ENCODE peak calls at places on chromosome X, in five cellular contexts. C is A549, Y is AG04450, N is testis, F is WERI-Rb-1. P is an unnamed sample.

GRCh38 chrX:119007189-119007770 is 32.9 kb downstream of the LONRF3 start:
- DNase-seq in C (no peak), Y (no peak), N (no peak), F (no peak), P (no peak)

GRCh38 chrX:122219735-122220134 is 964.3 kb upstream of the GRIA3 start:
- DNase-seq in C (no peak), Y (no peak), N (no peak), F (no peak), P (no peak)

GRCh38 chrX:47174846-47175587 is 18.6 kb upstream of the UBA1 start:
- DNase-seq in C (no peak), Y (no peak), N (no peak), F (no peak), P (no peak)

GRCh38 chrX:14913241-14913640 is 40.0 kb downstream of the MOSPD2 start:
- DNase-seq in C (no peak), Y (no peak), N (no peak), F (no peak), P (no peak)

GRCh38 chrX:94937491-94937890 is 1263.5 kb downstream of the FAM133A start:
- DNase-seq in C (no peak), Y (no peak), N (no peak), F (no peak), P (no peak)

GRCh38 chrX:18887821-18888205 is 96.1 kb downstream of the PHKA2 start:
- DNase-seq in C (no peak), Y (no peak), N (no peak), F (peak; percentile 89), P (no peak)

GRCh38 chrX:1162119-1162916 is 50.1 kb downstream of the CRLF2 start:
- DNase-seq in C (no peak), Y (no peak), N (no peak), F (no peak), P (no peak)

GRCh38 chrX:77119706-77120105 is 327.5 kb upstream of the FGF16 start:
- DNase-seq in C (no peak), Y (no peak), N (no peak), F (no peak), P (no peak)

GRCh38 chrX:107979534-107979933 is 2.6 kb downstream of the TEX13B start:
- DNase-seq in C (no peak), Y (no peak), N (no peak), F (no peak), P (no peak)

GRCh38 chrX:116378961-116379360 is 57.4 kb upstream of the SLC6A14 start:
- DNase-seq in C (no peak), Y (no peak), N (no peak), F (no peak), P (no peak)

GRCh38 chrX:108167211-108167872 is 75.8 kb downstream of the ATG4A start:
- DNase-seq in C (peak; percentile 13), Y (no peak), N (no peak), F (no peak), P (no peak)

GRCh38 chrX:355329-356050 is 31.2 kb downstream of the PPP2R3B start:
- DNase-seq in C (no peak), Y (no peak), N (no peak), F (no peak), P (no peak)

GRCh38 chrX:41352329-41352801 is 18.4 kb downstream of the DDX3X start:
- DNase-seq in C (no peak), Y (no peak), N (no peak), F (no peak), P (no peak)

GRCh38 chrX:44299177-44299576 is 44.3 kb downstream of the EFHC2 start:
- DNase-seq in C (no peak), Y (no peak), N (no peak), F (no peak), P (no peak)

GRCh38 chrX:39773923-39774803 is 323.6 kb downstream of the BCOR start:
- DNase-seq in C (no peak), Y (no peak), N (no peak), F (no peak), P (no peak)

GRCh38 chrX:69503835-69504625 is at the start of gene NALF2:
- DNase-seq in C (peak; percentile 41), Y (no peak), N (peak; percentile 58), F (peak; percentile 78), P (peak; percentile 83)

GRCh38 chrX:46554942-46555341 is 9.7 kb upstream of the ZNF674 start:
- DNase-seq in C (no peak), Y (no peak), N (no peak), F (no peak), P (no peak)

GRCh38 chrX:125532411-125533089 is 212.9 kb downstream of the TEX13C start:
- DNase-seq in C (no peak), Y (no peak), N (no peak), F (no peak), P (no peak)

GRCh38 chrX:72133851-72134546 is 2.3 kb upstream of the RTL5 start:
- DNase-seq in C (no peak), Y (no peak), N (no peak), F (no peak), P (no peak)

GRCh38 chrX:140507982-140508305 is 3.1 kb upstream of the SOX3 start:
- DNase-seq in C (no peak), Y (no peak), N (no peak), F (no peak), P (peak; percentile 75)

GRCh38 chrX:40060356-40060845 is 37.4 kb downstream of the BCOR start:
- DNase-seq in C (no peak), Y (no peak), N (no peak), F (no peak), P (no peak)

GRCh38 chrX:77820328-77820727 is 34.3 kb upstream of the ATRX start:
- DNase-seq in C (no peak), Y (no peak), N (no peak), F (no peak), P (no peak)

GRCh38 chrX:120664081-120664480 is 34.2 kb upstream of the C1GALT1C1 start:
- DNase-seq in C (no peak), Y (no peak), N (no peak), F (no peak), P (no peak)

GRCh38 chrX:150486011-150486410 is 82.4 kb upstream of the MTM1 start:
- DNase-seq in C (peak; percentile 45), Y (peak; percentile 11), N (no peak), F (peak; percentile 66), P (peak; percentile 33)

GRCh38 chrX:119272882-119273806 is 37.1 kb downstream of the PGRMC1 start:
- DNase-seq in C (no peak), Y (no peak), N (peak; percentile 69), F (no peak), P (no peak)

GRCh38 chrX:115393271-115393670 is 103.8 kb downstream of the LUZP4 start:
- DNase-seq in C (no peak), Y (no peak), N (no peak), F (no peak), P (no peak)

GRCh38 chrX:10165580-10166247 is 8.9 kb downstream of the CLCN4 start:
- DNase-seq in C (no peak), Y (no peak), N (no peak), F (no peak), P (no peak)

GRCh38 chrX:19904778-19905367 is 17.5 kb upstream of the SH3KBP1 start:
- DNase-seq in C (peak; percentile 58), Y (no peak), N (peak; percentile 33), F (peak; percentile 17), P (peak; percentile 12)

GRCh38 chrX:68894513-68895338 is 65.9 kb downstream of the EFNB1 start:
- DNase-seq in C (no peak), Y (no peak), N (peak; percentile 56), F (no peak), P (no peak)

GRCh38 chrX:146994163-146994562 is 179.6 kb upstream of the CXorf51A start:
- DNase-seq in C (no peak), Y (no peak), N (no peak), F (no peak), P (no peak)
- TF ChIP-seq CTCF in C (no peak), Y (no peak), N (no peak), F (no peak), P (no peak)

GRCh38 chrX:49066690-49067089 is 7.1 kb downstream of the PRAF2 start:
- DNase-seq in C (no peak), Y (no peak), N (no peak), F (peak; percentile 38), P (no peak)
- TF ChIP-seq CTCF in C (no peak), Y (no peak), N (no peak), F (no peak), P (no peak)

GRCh38 chrX:49664824-49665223 is 31.0 kb downstream of the PAGE1 start:
- DNase-seq in C (no peak), Y (no peak), N (no peak), F (no peak), P (no peak)
- TF ChIP-seq CTCF in C (no peak), Y (no peak), N (no peak), F (no peak), P (no peak)

GRCh38 chrX:38260231-38260630 is 39.6 kb upstream of the SRPX start:
- DNase-seq in C (peak; percentile 43), Y (no peak), N (no peak), F (peak; percentile 44), P (peak; percentile 6)
- TF ChIP-seq CTCF in C (peak; percentile 47), Y (peak; percentile 45), N (no peak), F (peak; percentile 70), P (peak; percentile 15)

GRCh38 chrX:155966876-155967275 is 30.6 kb upstream of the IL9R start:
- DNase-seq in C (peak; percentile 22), Y (no peak), N (peak; percentile 17), F (peak; percentile 89), P (peak; percentile 16)
- TF ChIP-seq CTCF in C (peak; percentile 61), Y (peak; percentile 17), N (no peak), F (peak; percentile 98), P (no peak)